ENCODE peak calls at places on chromosomes 4 and X, in six cellular contexts. V is stomach, N is brain microvascular endothelial cell, D is GM23248, G is dorsolateral prefrontal cortex, U is kidney epithelial cell. K is an unnamed sample.

GRCh38 chr4:146957252-146957651 is 11.6 kb upstream of the TTC29 start:
- DNase-seq in V (no peak), N (peak; percentile 97), D (peak; percentile 90), G (no peak), U (peak; percentile 88), K (peak; percentile 68)

GRCh38 chrX:34612036-34612435 is 45.0 kb downstream of the TMEM47 start:
- DNase-seq in N (peak; percentile 4), D (no peak), V (no peak), G (no peak), U (no peak), K (peak; percentile 3)

GRCh38 chr4:1992468-1993168 is 16.2 kb downstream of the NELFA start:
- DNase-seq in G (peak; percentile 76), U (no peak), N (no peak), V (no peak), D (no peak), K (no peak)

GRCh38 chrX:41695464-41695863 is 6.7 kb downstream of the GPR34 start:
- DNase-seq in G (no peak), V (no peak), N (no peak), D (peak; percentile 39), U (no peak), K (no peak)

GRCh38 chrX:136850441-136851175 is 29.9 kb downstream of the RBMX start:
- DNase-seq in N (no peak), G (no peak), V (no peak), D (peak; percentile 28), U (no peak), K (no peak)

GRCh38 chr4:20106926-20107325 is 144.8 kb upstream of the SLIT2 start:
- DNase-seq in U (no peak), G (no peak), D (peak; percentile 2), N (no peak), V (no peak), K (no peak)

GRCh38 chr4:62517721-62518120 is 1317.6 kb downstream of the ADGRL3 start:
- DNase-seq in N (no peak), V (no peak), U (peak; percentile 23), D (no peak), G (no peak), K (no peak)

GRCh38 chrX:124028177-124028576 is 66.7 kb downstream of the STAG2 start:
- DNase-seq in D (peak; percentile 65), V (no peak), G (no peak), N (peak; percentile 28), U (no peak), K (peak; percentile 61)

GRCh38 chrX:96770315-96770714 is 85.7 kb downstream of the DIAPH2 start:
- DNase-seq in U (no peak), V (no peak), N (no peak), G (no peak), D (peak; percentile 45), K (no peak)

GRCh38 chrX:154437971-154438893 is 1.3 kb downstream of the GDI1 start:
- DNase-seq in N (no peak), D (peak; percentile 36), V (no peak), U (no peak), G (no peak), K (no peak)
- H3K4me3 ChIP-seq in N (peak overlapping the region; percentile 71), D (peak overlapping the region; percentile 79), V (peak overlapping the region; percentile 70), U (peak overlapping the region; percentile 71), G (peak overlapping the region; percentile 81), K (peak overlapping the region; percentile 71)

GRCh38 chr4:152936446-152937279 is 540 bp downstream of the FHDC1 start:
- DNase-seq in N (no peak), D (peak; percentile 62), U (no peak), G (peak; percentile 38), V (peak; percentile 57), K (no peak)
- H3K27me3 ChIP-seq in N (peaks cover 43% of the 10 kb centered on the region), D (peaks cover 8% of the 10 kb centered on the region), U (peaks cover 19% of the 10 kb centered on the region), G (no peaks in the 10 kb centered on the region), V (no peaks in the 10 kb centered on the region), K (no peaks in the 10 kb centered on the region)

DNA sequence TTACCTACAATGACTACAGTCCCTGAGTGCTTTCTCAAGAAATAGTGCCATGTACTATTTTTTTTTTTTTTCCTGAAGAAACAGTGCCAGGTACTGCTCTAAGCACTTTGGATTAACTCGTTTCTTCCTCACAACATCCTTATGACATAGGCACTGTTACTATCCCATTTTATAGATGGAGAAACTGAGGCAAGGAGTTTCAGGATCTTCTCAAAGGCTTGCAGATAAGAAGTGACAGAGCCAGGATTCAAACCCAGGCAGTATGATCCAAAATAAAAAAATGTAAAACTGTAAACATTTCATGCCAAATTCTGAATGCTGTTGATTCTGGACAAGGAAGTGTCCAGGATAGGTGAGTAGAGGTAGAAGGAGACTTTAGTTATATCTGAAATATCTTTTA is 1.1 kb downstream of the FANCB start:
- DNase-seq in G (no peak), V (no peak), D (no peak), U (no peak), N (no peak), K (no peak)
- H3K4me3 ChIP-seq in G (no peak overlapping the region), V (no peak overlapping the region), D (peak overlapping the region; percentile 92), U (no peak overlapping the region), N (no peak overlapping the region), K (no peak overlapping the region)

GRCh38 chrX:30642642-30643041 is 10.6 kb upstream of the GK start:
- DNase-seq in G (no peak), D (no peak), U (no peak), N (no peak), V (no peak), K (no peak)

GRCh38 chrX:30637874-30638793 is 15.1 kb upstream of the GK start:
- DNase-seq in N (no peak), U (no peak), G (no peak), D (no peak), V (no peak), K (no peak)

DNA sequence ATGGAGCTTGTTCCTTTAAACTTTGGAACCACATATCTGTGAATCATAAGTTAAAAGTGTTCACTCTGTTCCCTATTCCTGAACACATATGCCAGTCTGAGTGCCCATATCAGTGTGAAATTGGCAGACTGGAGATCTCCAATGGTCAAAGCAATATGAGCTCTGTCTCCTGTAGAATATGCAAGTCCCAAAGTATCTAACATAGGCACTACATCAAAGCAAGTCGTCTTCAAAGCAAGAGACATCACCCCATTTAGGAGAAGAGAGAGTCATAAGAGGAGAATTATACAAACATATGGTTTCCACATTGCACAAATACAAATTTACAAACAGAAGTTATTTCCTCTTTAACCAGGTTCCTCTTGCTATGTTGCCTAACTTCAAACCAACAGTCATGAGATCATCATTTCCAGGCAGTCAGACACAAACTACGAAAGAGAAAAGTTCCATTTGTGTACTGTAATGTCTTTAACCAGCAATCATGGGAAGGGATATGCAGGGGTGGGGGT is 9.9 kb upstream of the GK start:
- DNase-seq in G (no peak), U (no peak), N (no peak), D (peak; percentile 74), V (no peak), K (peak; percentile 44)
- H3K27me3 ChIP-seq in G (peaks cover 17% of the 10 kb centered on the region), U (no peaks in the 10 kb centered on the region), N (no peaks in the 10 kb centered on the region), D (no peaks in the 10 kb centered on the region), V (no peaks in the 10 kb centered on the region), K (no peaks in the 10 kb centered on the region)

GRCh38 chr4:73870260-73870659 is 1.1 kb downstream of the CXCL1 start:
- DNase-seq in U (no peak), G (no peak), D (no peak), V (peak; percentile 29), N (no peak), K (peak; percentile 76)
- H3K4me3 ChIP-seq in U (peak overlapping the region; percentile 70), G (peak overlapping the region; percentile 60), D (peak overlapping the region; percentile 77), V (peak overlapping the region; percentile 57), N (peak overlapping the region; percentile 60), K (peak overlapping the region; percentile 62)

DNA sequence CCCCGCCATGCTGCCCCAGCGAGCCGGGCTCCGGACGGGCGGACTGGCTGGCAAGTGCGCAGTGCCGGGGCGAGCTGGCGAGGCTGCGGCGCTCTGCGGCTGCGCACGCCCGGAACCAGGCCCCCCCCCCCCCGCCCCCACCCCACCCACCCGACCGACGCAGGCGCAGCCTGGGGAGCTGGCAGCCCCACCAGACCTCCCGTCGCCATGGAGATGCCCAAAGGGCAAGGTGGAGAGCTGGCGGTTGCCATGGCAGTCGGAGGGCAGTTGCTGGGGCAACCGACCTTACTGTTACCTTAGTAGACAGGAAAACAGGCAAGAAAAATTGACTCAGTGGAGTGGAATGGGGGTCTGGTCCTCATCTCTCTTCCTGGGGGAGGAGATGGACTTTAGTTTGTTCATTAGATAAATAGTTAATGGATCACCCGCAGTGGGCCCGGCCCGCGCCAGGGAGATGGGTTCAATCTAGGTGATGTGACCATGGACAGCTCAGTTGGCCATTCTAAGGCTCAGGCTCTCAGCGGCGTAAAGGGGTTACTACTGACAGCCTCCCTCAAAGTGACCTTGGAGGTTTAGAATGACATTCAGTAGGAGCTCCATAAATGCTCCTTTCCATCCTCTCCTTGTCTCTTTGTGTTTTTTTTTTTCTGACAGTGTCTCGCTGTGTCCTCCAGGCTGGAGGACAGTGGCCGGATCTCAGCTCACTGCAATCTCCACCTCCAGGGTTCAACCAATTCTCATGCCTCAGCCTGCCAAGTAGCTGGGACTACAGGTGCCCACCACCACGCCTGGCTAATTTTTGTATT is at the start of gene PCSK1N:
- DNase-seq in D (no peak), N (no peak), V (no peak), G (peak; percentile 68), U (peak; percentile 14), K (no peak)
- H3K27me3 ChIP-seq in D (peaks cover 4% of the 10 kb centered on the region), N (peaks cover 7% of the 10 kb centered on the region), V (peaks cover 6% of the 10 kb centered on the region), G (peaks cover 31% of the 10 kb centered on the region), U (peaks cover 8% of the 10 kb centered on the region), K (no peaks in the 10 kb centered on the region)

DNA sequence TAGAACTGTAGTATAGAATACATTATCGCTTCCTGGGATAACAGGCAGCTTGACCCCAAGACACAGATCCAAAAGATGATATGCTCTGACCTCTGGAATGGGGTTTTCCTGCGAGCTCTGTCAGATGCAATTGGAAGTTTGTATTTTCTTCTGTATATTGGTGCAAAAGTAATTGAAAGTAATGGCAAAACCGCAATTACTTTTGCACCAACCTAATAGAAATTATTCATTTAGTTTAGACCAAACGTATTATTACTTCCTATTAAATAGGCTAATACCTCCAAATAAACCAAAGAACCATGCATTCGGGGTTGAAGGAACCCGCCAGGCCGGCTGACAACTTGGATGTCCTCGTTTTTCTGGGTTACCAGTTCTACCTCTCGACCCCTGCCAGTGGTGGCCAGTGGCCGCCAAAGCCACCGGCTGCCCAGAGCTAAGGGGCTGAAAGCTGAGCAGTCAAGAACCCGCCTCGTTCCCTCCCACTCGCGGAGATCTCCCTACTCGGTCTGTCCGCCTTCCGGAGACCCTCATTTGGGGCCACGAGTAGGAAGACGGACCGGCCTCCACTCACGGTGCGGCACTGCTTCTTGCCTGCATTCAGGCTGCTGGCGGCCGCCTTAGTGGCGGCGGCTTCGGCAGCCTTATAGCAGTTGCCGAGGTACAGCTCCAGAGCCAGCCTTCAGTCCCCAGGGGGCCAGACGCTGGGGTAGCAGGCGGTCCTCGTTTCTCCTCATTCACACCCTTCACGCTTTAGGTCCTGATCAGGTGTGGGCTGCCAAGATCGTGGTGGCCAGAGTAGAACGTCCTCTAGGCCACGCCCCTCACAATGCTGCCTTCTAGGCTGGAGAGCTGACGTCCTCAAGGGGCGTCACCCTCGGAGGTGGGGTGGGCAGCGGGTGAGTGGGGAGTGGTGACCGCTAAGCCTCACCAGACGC is 121.9 kb downstream of the RBMX2 start:
- DNase-seq in U (no peak), N (no peak), D (no peak), G (no peak), V (peak; percentile 46), K (peak; percentile 10)
- H3K4me3 ChIP-seq in U (peak overlapping the region; percentile 30), N (peak overlapping the region; percentile 48), D (no peak overlapping the region), G (peak overlapping the region; percentile 55), V (peak overlapping the region; percentile 41), K (peak overlapping the region; percentile 17)

GRCh38 chrX:99301990-99302389 is 1108.1 kb downstream of the PCDH19 start:
- DNase-seq in D (peak; percentile 2), N (no peak), V (no peak), G (no peak), U (no peak), K (peak; percentile 17)
- H3K27me3 ChIP-seq in D (no peaks in the 10 kb centered on the region), N (no peaks in the 10 kb centered on the region), V (no peaks in the 10 kb centered on the region), G (peaks cover 66% of the 10 kb centered on the region), U (no peaks in the 10 kb centered on the region), K (no peaks in the 10 kb centered on the region)

K was measured in bronchial epithelial cell.